ENCODE peak calls at places on chromosome 1, in eight cellular contexts. T is substantia nigra; S is glutamatergic neuron; I is AML-193; H is nephron progenitor cell; F is aorta; G is activated CD4-positive, alpha-beta T cell treated with anti-CD3 and anti-CD28 coated beads, Interleukin-2, amount 50 U/mL, for 1 hour; Z is effector memory CD4-positive, alpha-beta T cell. O is an unnamed sample.

GRCh38 chr1:9690440-9691107 is 39.0 kb downstream of the PIK3CD start:
- DNase-seq in T (no peak), S (peak), I (no peak), H (no peak), F (no peak), G (no peak), Z (no peak), O (peak)

GRCh38 chr1:231295938-231296337 is 41.7 kb downstream of the EXOC8 start:
- DNase-seq in T (no peak), S (no peak), I (no peak), H (no peak), F (no peak), G (no peak), Z (no peak), O (no peak)

GRCh38 chr1:244322181-244322580 is 129.5 kb downstream of the ADSS2 start:
- DNase-seq in T (no peak), S (no peak), I (no peak), H (no peak), F (no peak), G (no peak), Z (no peak), O (no peak)

GRCh38 chr1:160261526-160261877 is 847 bp downstream of the DCAF8 start:
- DNase-seq in T (no peak), S (no peak), I (no peak), H (peak), F (no peak), G (peak), Z (peak), O (no peak)

GRCh38 chr1:17339521-17339920 is 31.5 kb downstream of the PADI4 start:
- DNase-seq in T (no peak), S (no peak), I (no peak), H (no peak), F (peak), G (no peak), Z (no peak), O (no peak)

GRCh38 chr1:235239821-235240220 is 78.8 kb upstream of the RBM34 start:
- DNase-seq in T (no peak), S (no peak), I (no peak), H (no peak), F (no peak), G (no peak), Z (no peak), O (no peak)

GRCh38 chr1:157073944-157074685 is 25.5 kb downstream of the ETV3L start:
- DNase-seq in T (peak), S (peak), I (no peak), H (peak), F (peak), G (peak), Z (no peak), O (peak)

GRCh38 chr1:150622219-150622975 is 7.0 kb downstream of the ENSA start:
- DNase-seq in T (no peak), S (peak), I (no peak), H (peak), F (peak), G (no peak), Z (no peak), O (no peak)

GRCh38 chr1:170200665-170201397 is 55.1 kb downstream of the NTMT2 start:
- DNase-seq in T (no peak), S (no peak), I (no peak), H (no peak), F (no peak), G (no peak), Z (no peak), O (peak)